ENCODE peak calls at places on chromosomes 7 and 10, in eight cellular contexts. U, D, N, A, V, B, Y and R are unnamed samples.

GRCh38 chr10:124629410-124629809 is 114.8 kb downstream of the FAM53B start:
- DNase-seq in U (no peak), D (no peak), N (no peak), A (no peak), V (no peak), B (no peak), Y (no peak), R (no peak)

GRCh38 chr10:34916368-34916767 is 101.3 kb upstream of the PARD3 start:
- DNase-seq in U (no peak), D (no peak), N (no peak), A (no peak), V (peak), B (peak), Y (no peak), R (peak)

GRCh38 chr10:103193820-103194529 is 903 bp upstream of the NT5C2 start:
- DNase-seq in U (no peak), D (no peak), N (no peak), A (no peak), V (peak), B (no peak), Y (no peak), R (peak)

GRCh38 chr7:15832996-15833395 is 146.5 kb upstream of the MEOX2 start:
- DNase-seq in U (no peak), D (peak), N (peak), A (no peak), V (no peak), B (no peak), Y (no peak), R (no peak)

GRCh38 chr10:2908851-2909630 is 158.3 kb upstream of the PFKP start:
- DNase-seq in U (no peak), D (no peak), N (no peak), A (no peak), V (no peak), B (peak), Y (no peak), R (no peak)

GRCh38 chr10:43203491-43204393 is 63.1 kb downstream of the RASGEF1A start:
- DNase-seq in U (peak), D (no peak), N (no peak), A (peak), V (no peak), B (peak), Y (no peak), R (no peak)

GRCh38 chr7:132049462-132050304 is 493.3 kb upstream of the PODXL start:
- DNase-seq in U (peak), D (no peak), N (peak), A (no peak), V (no peak), B (peak), Y (no peak), R (peak)

GRCh38 chr7:6226194-6226799 is 46.1 kb downstream of the CYTH3 start:
- DNase-seq in U (no peak), D (no peak), N (peak), A (no peak), V (peak), B (no peak), Y (no peak), R (no peak)